ENCODE peak calls at places on chromosomes 2 and 18, in seven cellular contexts. T, L, A, V, I, P and F are unnamed samples. For H3K9me3, the result is how much of the 10 kb centered on the place peaks cover.

GRCh38 chr2:231342111-231342711 is 53.3 kb upstream of the B3GNT7 start:
- DNase-seq in L (no peak), I (no peak), A (no peak), V (no peak), T (no peak), P (no peak), F (no peak)

GRCh38 chr18:1048048-1048447 is 143.4 kb downstream of the ADCYAP1 start:
- DNase-seq in I (no peak), A (no peak), V (no peak), L (no peak), T (peak), P (no peak), F (no peak)

GRCh38 chr2:106956879-106957278 is 70.9 kb upstream of the ST6GAL2 start:
- DNase-seq in P (no peak), I (no peak), L (no peak), V (no peak), A (no peak), T (peak), F (no peak)

GRCh38 chr2:120245933-120246332 is 6.7 kb upstream of the RALB start:
- DNase-seq in I (no peak), P (no peak), L (no peak), A (no peak), T (no peak), V (peak), F (no peak)

GRCh38 chr2:232886176-232886575 is 16.1 kb downstream of the SNORC start:
- DNase-seq in I (no peak), T (no peak), V (no peak), A (no peak), P (no peak), L (no peak), F (no peak)

GRCh38 chr18:8548186-8548585 is 61.1 kb upstream of the RAB12 start:
- DNase-seq in V (no peak), T (no peak), L (no peak), I (no peak), A (no peak), P (no peak), F (no peak)

GRCh38 chr2:14910659-14911058 is 278.1 kb downstream of the LRATD1 start:
- DNase-seq in I (no peak), L (no peak), T (no peak), P (no peak), V (no peak), A (no peak), F (no peak)

GRCh38 chr2:113219525-113219888 is 45.7 kb downstream of the PSD4 start:
- DNase-seq in T (no peak), A (no peak), P (no peak), L (no peak), I (no peak), V (no peak), F (no peak)

GRCh38 chr2:3523551-3524041 is 4.3 kb upstream of the ADI1 start:
- DNase-seq in A (no peak), P (peak), V (peak), I (no peak), L (peak), T (peak), F (no peak)

GRCh38 chr2:113791697-113792590 is 35.5 kb upstream of the SLC35F5 start:
- DNase-seq in V (no peak), T (no peak), I (no peak), A (no peak), L (no peak), P (no peak), F (no peak)

GRCh38 chr2:207423886-207424285 is 105.9 kb upstream of the CREB1 start:
- DNase-seq in A (no peak), L (no peak), P (no peak), V (no peak), T (peak), I (no peak), F (no peak)

GRCh38 chr2:152387046-152387445 is 52.1 kb downstream of the FMNL2 start:
- DNase-seq in V (no peak), I (no peak), P (no peak), A (no peak), T (no peak), L (no peak), F (no peak)

GRCh38 chr2:88841224-88841929 is 149.9 kb downstream of the RPIA start:
- DNase-seq in T (no peak), L (no peak), I (no peak), P (no peak), V (no peak), A (no peak), F (no peak)

GRCh38 chr2:111202266-111203040 is 81.7 kb downstream of the BCL2L11 start:
- DNase-seq in T (peak), V (no peak), L (no peak), A (no peak), P (no peak), I (no peak), F (no peak)

GRCh38 chr2:3739313-3739712 is 35.9 kb downstream of the DCDC2C start:
- DNase-seq in V (no peak), I (no peak), P (no peak), L (no peak), A (no peak), T (no peak), F (no peak)

GRCh38 chr2:29616569-29616968 is 304.8 kb downstream of the ALK start:
- DNase-seq in L (no peak), I (no peak), A (no peak), V (no peak), P (no peak), T (no peak), F (no peak)

GRCh38 chr2:212135739-212136138 is 402.9 kb downstream of the ERBB4 start:
- DNase-seq in T (no peak), A (no peak), P (no peak), L (no peak), I (no peak), V (no peak), F (no peak)

GRCh38 chr2:161965994-161966393 is 108.0 kb downstream of the DPP4 start:
- DNase-seq in L (no peak), V (no peak), A (no peak), T (peak), P (no peak), I (no peak), F (no peak)

GRCh38 chr2:121625953-121626352 is 23.3 kb downstream of the CLASP1 start:
- DNase-seq in T (no peak), A (no peak), I (no peak), P (no peak), L (no peak), V (no peak), F (no peak)

GRCh38 chr2:112138143-112139032 is at the start of gene FBLN7:
- DNase-seq in I (no peak), T (no peak), L (no peak), A (no peak), P (no peak), V (no peak), F (no peak)

GRCh38 chr2:88932677-88933076 is 241.2 kb downstream of the RPIA start:
- DNase-seq in L (no peak), V (no peak), P (no peak), I (no peak), A (no peak), T (no peak), F (no peak)

GRCh38 chr18:79446931-79447330 is 51.2 kb downstream of the NFATC1 start:
- DNase-seq in V (no peak), I (no peak), T (no peak), L (no peak), P (no peak), A (no peak), F (no peak)

GRCh38 chr2:20212459-20212870 is 12.5 kb downstream of the SDC1 start:
- DNase-seq in I (no peak), L (no peak), V (no peak), P (no peak), A (no peak), T (peak), F (no peak)

GRCh38 chr2:75552222-75552621 is 8.5 kb downstream of the EVA1A start:
- DNase-seq in P (no peak), T (no peak), A (no peak), V (no peak), L (no peak), I (no peak), F (no peak)

GRCh38 chr2:126858436-126858835 is 40.3 kb upstream of the TEX51 start:
- DNase-seq in P (no peak), T (no peak), L (peak), A (no peak), V (no peak), I (no peak), F (no peak)

GRCh38 chr18:75204978-75205759 is 3.8 kb downstream of the PTGR3 start:
- DNase-seq in A (no peak), I (no peak), T (no peak), V (no peak), L (no peak), P (no peak), F (no peak)

GRCh38 chr2:83104202-83104601 is 1354.9 kb downstream of the SUCLG1 start:
- DNase-seq in A (no peak), T (no peak), I (no peak), P (no peak), L (no peak), V (no peak), F (no peak)
- H3K9me3 ChIP-seq in A (under half), T (under half), I (under half), P (under half), L (under half), V (under half), F (under half)

GRCh38 chr2:167504695-167505094 is 616.4 kb downstream of the XIRP2 start:
- DNase-seq in T (no peak), V (no peak), L (no peak), P (no peak), I (no peak), A (no peak), F (no peak)

GRCh38 chr2:167508709-167509108 is 620.4 kb downstream of the XIRP2 start:
- DNase-seq in P (no peak), L (no peak), T (no peak), V (no peak), I (no peak), A (no peak), F (no peak)

GRCh38 chr2:167509585-167509984 is 621.3 kb downstream of the XIRP2 start:
- DNase-seq in T (peak), L (no peak), I (no peak), P (no peak), A (no peak), V (no peak), F (no peak)

GRCh38 chr2:167506395-167506794 is 618.1 kb downstream of the XIRP2 start:
- DNase-seq in A (no peak), T (peak), P (no peak), L (no peak), V (no peak), I (no peak), F (no peak)

GRCh38 chr2:167504061-167504460 is 615.8 kb downstream of the XIRP2 start:
- DNase-seq in L (no peak), I (no peak), V (no peak), P (no peak), A (no peak), T (no peak), F (no peak)
- H3K27ac ChIP-seq in L (no peak), I (no peak), V (no peak), P (no peak), A (no peak), T (no peak), F (no peak)

GRCh38 chr2:1997409-1997808 is 253.1 kb upstream of the PXDN start:
- DNase-seq in A (no peak), I (no peak), P (peak), V (peak), T (no peak), L (no peak), F (no peak)

GRCh38 chr2:1995584-1995983 is 251.3 kb upstream of the PXDN start:
- DNase-seq in L (no peak), V (no peak), P (no peak), A (no peak), I (no peak), T (no peak), F (no peak)

GRCh38 chr2:1997976-1998375 is 253.7 kb upstream of the PXDN start:
- DNase-seq in V (no peak), P (no peak), A (no peak), T (no peak), I (no peak), L (no peak), F (no peak)

GRCh38 chr2:1995086-1995485 is 250.8 kb upstream of the PXDN start:
- DNase-seq in V (no peak), T (no peak), L (no peak), A (no peak), I (no peak), P (no peak), F (no peak)

DNA sequence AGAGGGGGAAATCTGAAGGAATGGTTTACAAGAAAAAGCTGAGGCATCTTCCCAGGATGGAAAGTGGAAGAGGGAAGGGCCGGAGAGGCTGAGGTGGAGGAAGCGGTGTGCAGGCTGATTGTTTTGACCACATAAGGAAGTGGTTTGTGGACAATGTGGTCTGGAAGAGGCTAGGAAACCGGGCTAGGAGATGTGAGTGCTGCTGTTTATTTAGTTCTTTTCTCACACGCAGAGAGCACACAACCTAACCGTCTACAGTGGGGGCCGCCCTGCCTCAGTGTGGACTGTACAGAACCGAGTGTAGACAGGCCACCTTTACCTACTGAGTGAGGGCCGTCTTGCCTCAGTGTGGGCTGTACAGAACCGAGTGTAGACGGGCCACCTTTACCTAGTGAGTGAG is 251.7 kb upstream of the PXDN start:
- DNase-seq in A (no peak), P (no peak), T (no peak), V (no peak), L (no peak), I (no peak), F (peak)
- H3K4me3 ChIP-seq in A (no peak), P (no peak), T (no peak), V (no peak), L (no peak), I (no peak), F (no peak)

GRCh38 chr2:160096414-160096813 is 34.0 kb upstream of the PLA2R1 start:
- DNase-seq in T (no peak), L (no peak), P (no peak), I (no peak), A (no peak), V (no peak), F (no peak)

GRCh38 chr2:160085662-160086061 is 23.2 kb upstream of the PLA2R1 start:
- DNase-seq in L (no peak), V (no peak), A (no peak), P (no peak), I (no peak), T (no peak), F (no peak)

GRCh38 chr2:160092445-160092844 is 30.0 kb upstream of the PLA2R1 start:
- DNase-seq in T (no peak), P (no peak), I (no peak), A (no peak), V (no peak), L (no peak), F (no peak)

GRCh38 chr2:160087854-160088745 is 25.7 kb upstream of the PLA2R1 start:
- DNase-seq in T (peak), L (no peak), A (no peak), V (no peak), I (no peak), P (no peak), F (no peak)

DNA sequence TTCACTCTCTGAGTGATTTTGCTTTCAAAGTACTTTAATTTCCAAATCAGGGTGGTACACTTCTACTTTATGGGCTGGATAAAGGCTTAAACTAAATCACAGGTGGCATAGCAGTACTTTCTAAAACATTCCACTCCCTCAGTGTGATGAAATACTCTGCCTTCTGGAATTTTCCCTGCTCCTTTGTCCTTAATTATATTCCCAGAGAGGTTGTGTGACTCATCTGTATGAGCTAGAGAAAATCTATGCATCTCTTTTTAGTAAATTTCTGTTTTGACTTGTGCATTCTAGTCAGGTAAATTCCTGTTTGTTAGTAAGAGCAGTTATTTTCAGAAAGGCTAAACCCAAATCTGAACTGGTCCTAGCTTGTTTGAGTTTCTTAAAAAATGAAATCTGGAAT is 29.0 kb upstream of the PLA2R1 start:
- DNase-seq in V (no peak), P (no peak), A (no peak), T (peak), I (no peak), L (peak), F (no peak)
- H3K9me3 ChIP-seq in V (under half), P (half or more), A (half or more), T (under half), I (under half), L (under half), F (under half)

GRCh38 chr18:49837889-49838288 is 24.6 kb upstream of the ACAA2 start:
- DNase-seq in T (no peak), P (no peak), L (no peak), V (no peak), I (no peak), A (no peak), F (no peak)

GRCh38 chr18:49832221-49832647 is 18.9 kb upstream of the ACAA2 start:
- DNase-seq in A (no peak), I (no peak), P (no peak), T (no peak), L (no peak), V (no peak), F (no peak)

GRCh38 chr18:49835405-49835804 is 22.1 kb upstream of the ACAA2 start:
- DNase-seq in A (no peak), L (no peak), P (no peak), T (no peak), V (no peak), I (no peak), F (no peak)

GRCh38 chr18:49838381-49838780 is 25.0 kb upstream of the ACAA2 start:
- DNase-seq in I (no peak), A (no peak), V (no peak), P (no peak), L (no peak), T (no peak), F (no peak)

GRCh38 chr18:49833804-49834203 is 20.5 kb upstream of the ACAA2 start:
- DNase-seq in P (no peak), T (no peak), L (no peak), I (no peak), A (no peak), V (no peak), F (no peak)
- H3K27ac ChIP-seq in P (no peak), T (no peak), L (no peak), I (no peak), A (no peak), V (no peak), F (no peak)

GRCh38 chr2:101109451-101110140 is 41.6 kb downstream of the TBC1D8 start:
- DNase-seq in P (no peak), V (no peak), L (no peak), T (peak), I (no peak), A (no peak), F (no peak)
- H3K4me3 ChIP-seq in P (no peak), V (no peak), L (no peak), T (no peak), I (no peak), A (no peak), F (no peak)

GRCh38 chr2:159086874-159087273 is 118.4 kb downstream of the TANC1 start:
- DNase-seq in T (no peak), V (no peak), A (no peak), L (no peak), I (no peak), P (no peak), F (no peak)
- H3K9me3 ChIP-seq in T (under half), V (under half), A (under half), L (under half), I (under half), P (under half), F (under half)